ENCODE peak calls at places on chromosomes 11 and 22, in ten cellular contexts. One of them, this sample, is unnamed.

GRCh38 chr22:34960005-34960404 is 106.0 kb upstream of the ISX start:
- DNase-seq in ACHN: no peak
- DNase-seq in stimulated activated effector memory CD8-positive, alpha-beta T cell treated with anti-CD3 and anti-CD28 coated beads, Interleukin-12 subunit alpha, Interleukin-12 subunit beta, amount 100 ng/mL, for 72 hours: no peak
- DNase-seq in naive B cell: no peak
- DNase-seq in posterior vena cava: no peak
- DNase-seq in midbrain: no peak
- DNase-seq in esophagus squamous epithelium: no peak
- DNase-seq in kidney tubule cell: peak; percentile 13
- DNase-seq in activated T-cell treated with anti-CD3 and anti-CD28 coated beads for 24 hours: no peak
- DNase-seq in stimulated activated CD4-positive, alpha-beta T cell treated with anti-CD3 and anti-CD28 coated beads, Interleukin-15, amount 100 ng/mL, for 48 hours: no peak
- DNase-seq in this sample: no peak

GRCh38 chr11:127074151-127074761 is 73.7 kb upstream of the KIRREL3 start:
- DNase-seq in ACHN: peak; percentile 69
- DNase-seq in stimulated activated effector memory CD8-positive, alpha-beta T cell treated with anti-CD3 and anti-CD28 coated beads, Interleukin-12 subunit alpha, Interleukin-12 subunit beta, amount 100 ng/mL, for 72 hours: no peak
- DNase-seq in naive B cell: no peak
- DNase-seq in posterior vena cava: no peak
- DNase-seq in midbrain: peak; percentile 10
- DNase-seq in esophagus squamous epithelium: no peak
- DNase-seq in kidney tubule cell: peak; percentile 86
- DNase-seq in activated T-cell treated with anti-CD3 and anti-CD28 coated beads for 24 hours: no peak
- DNase-seq in stimulated activated CD4-positive, alpha-beta T cell treated with anti-CD3 and anti-CD28 coated beads, Interleukin-15, amount 100 ng/mL, for 48 hours: no peak
- DNase-seq in this sample: peak; percentile 80

GRCh38 chr11:2862950-2863618 is 22.5 kb downstream of the CDKN1C start:
- DNase-seq in ACHN: no peak
- DNase-seq in stimulated activated effector memory CD8-positive, alpha-beta T cell treated with anti-CD3 and anti-CD28 coated beads, Interleukin-12 subunit alpha, Interleukin-12 subunit beta, amount 100 ng/mL, for 72 hours: no peak
- DNase-seq in naive B cell: no peak
- DNase-seq in posterior vena cava: no peak
- DNase-seq in midbrain: peak; percentile 5
- DNase-seq in esophagus squamous epithelium: no peak
- DNase-seq in kidney tubule cell: no peak
- DNase-seq in activated T-cell treated with anti-CD3 and anti-CD28 coated beads for 24 hours: no peak
- DNase-seq in stimulated activated CD4-positive, alpha-beta T cell treated with anti-CD3 and anti-CD28 coated beads, Interleukin-15, amount 100 ng/mL, for 48 hours: no peak
- DNase-seq in this sample: peak; percentile 26

GRCh38 chr11:61771995-61772455 is 19.6 kb downstream of the MYRF start:
- DNase-seq in ACHN: no peak
- DNase-seq in stimulated activated effector memory CD8-positive, alpha-beta T cell treated with anti-CD3 and anti-CD28 coated beads, Interleukin-12 subunit alpha, Interleukin-12 subunit beta, amount 100 ng/mL, for 72 hours: no peak
- DNase-seq in naive B cell: no peak
- DNase-seq in posterior vena cava: no peak
- DNase-seq in midbrain: no peak
- DNase-seq in esophagus squamous epithelium: no peak
- DNase-seq in kidney tubule cell: peak; percentile 22
- DNase-seq in activated T-cell treated with anti-CD3 and anti-CD28 coated beads for 24 hours: no peak
- DNase-seq in stimulated activated CD4-positive, alpha-beta T cell treated with anti-CD3 and anti-CD28 coated beads, Interleukin-15, amount 100 ng/mL, for 48 hours: no peak
- DNase-seq in this sample: no peak

GRCh38 chr11:12639388-12639787 is 34.8 kb upstream of the TEAD1 start:
- DNase-seq in ACHN: no peak
- DNase-seq in stimulated activated effector memory CD8-positive, alpha-beta T cell treated with anti-CD3 and anti-CD28 coated beads, Interleukin-12 subunit alpha, Interleukin-12 subunit beta, amount 100 ng/mL, for 72 hours: no peak
- DNase-seq in naive B cell: no peak
- DNase-seq in posterior vena cava: no peak
- DNase-seq in midbrain: no peak
- DNase-seq in esophagus squamous epithelium: no peak
- DNase-seq in kidney tubule cell: no peak
- DNase-seq in activated T-cell treated with anti-CD3 and anti-CD28 coated beads for 24 hours: no peak
- DNase-seq in stimulated activated CD4-positive, alpha-beta T cell treated with anti-CD3 and anti-CD28 coated beads, Interleukin-15, amount 100 ng/mL, for 48 hours: no peak
- DNase-seq in this sample: no peak

GRCh38 chr11:28618426-28618825 is 510.2 kb downstream of the METTL15 start:
- DNase-seq in ACHN: no peak
- DNase-seq in stimulated activated effector memory CD8-positive, alpha-beta T cell treated with anti-CD3 and anti-CD28 coated beads, Interleukin-12 subunit alpha, Interleukin-12 subunit beta, amount 100 ng/mL, for 72 hours: no peak
- DNase-seq in naive B cell: no peak
- DNase-seq in posterior vena cava: no peak
- DNase-seq in midbrain: no peak
- DNase-seq in esophagus squamous epithelium: no peak
- DNase-seq in kidney tubule cell: no peak
- DNase-seq in activated T-cell treated with anti-CD3 and anti-CD28 coated beads for 24 hours: no peak
- DNase-seq in stimulated activated CD4-positive, alpha-beta T cell treated with anti-CD3 and anti-CD28 coated beads, Interleukin-15, amount 100 ng/mL, for 48 hours: no peak
- DNase-seq in this sample: no peak

GRCh38 chr11:129853508-129854228 is 38.0 kb downstream of the TMEM45B start:
- DNase-seq in ACHN: no peak
- DNase-seq in stimulated activated effector memory CD8-positive, alpha-beta T cell treated with anti-CD3 and anti-CD28 coated beads, Interleukin-12 subunit alpha, Interleukin-12 subunit beta, amount 100 ng/mL, for 72 hours: no peak
- DNase-seq in naive B cell: no peak
- DNase-seq in posterior vena cava: no peak
- DNase-seq in midbrain: peak; percentile 1
- DNase-seq in esophagus squamous epithelium: no peak
- DNase-seq in kidney tubule cell: peak; percentile 72
- DNase-seq in activated T-cell treated with anti-CD3 and anti-CD28 coated beads for 24 hours: peak; percentile 21
- DNase-seq in stimulated activated CD4-positive, alpha-beta T cell treated with anti-CD3 and anti-CD28 coated beads, Interleukin-15, amount 100 ng/mL, for 48 hours: peak; percentile 11
- DNase-seq in this sample: peak; percentile 34

GRCh38 chr11:6627762-6628241 is 8.6 kb upstream of the TPP1 start:
- DNase-seq in ACHN: no peak
- DNase-seq in stimulated activated effector memory CD8-positive, alpha-beta T cell treated with anti-CD3 and anti-CD28 coated beads, Interleukin-12 subunit alpha, Interleukin-12 subunit beta, amount 100 ng/mL, for 72 hours: no peak
- DNase-seq in naive B cell: peak; percentile 50
- DNase-seq in posterior vena cava: no peak
- DNase-seq in midbrain: no peak
- DNase-seq in esophagus squamous epithelium: no peak
- DNase-seq in kidney tubule cell: no peak
- DNase-seq in activated T-cell treated with anti-CD3 and anti-CD28 coated beads for 24 hours: no peak
- DNase-seq in stimulated activated CD4-positive, alpha-beta T cell treated with anti-CD3 and anti-CD28 coated beads, Interleukin-15, amount 100 ng/mL, for 48 hours: no peak
- DNase-seq in this sample: no peak

GRCh38 chr11:92393218-92393617 is 168.6 kb downstream of the FAT3 start:
- DNase-seq in ACHN: no peak
- DNase-seq in stimulated activated effector memory CD8-positive, alpha-beta T cell treated with anti-CD3 and anti-CD28 coated beads, Interleukin-12 subunit alpha, Interleukin-12 subunit beta, amount 100 ng/mL, for 72 hours: no peak
- DNase-seq in naive B cell: no peak
- DNase-seq in posterior vena cava: no peak
- DNase-seq in midbrain: no peak
- DNase-seq in esophagus squamous epithelium: no peak
- DNase-seq in kidney tubule cell: no peak
- DNase-seq in activated T-cell treated with anti-CD3 and anti-CD28 coated beads for 24 hours: no peak
- DNase-seq in stimulated activated CD4-positive, alpha-beta T cell treated with anti-CD3 and anti-CD28 coated beads, Interleukin-15, amount 100 ng/mL, for 48 hours: no peak
- DNase-seq in this sample: no peak

GRCh38 chr22:29816980-29817379 is 21.1 kb downstream of the ASCC2 start:
- DNase-seq in ACHN: no peak
- DNase-seq in stimulated activated effector memory CD8-positive, alpha-beta T cell treated with anti-CD3 and anti-CD28 coated beads, Interleukin-12 subunit alpha, Interleukin-12 subunit beta, amount 100 ng/mL, for 72 hours: no peak
- DNase-seq in naive B cell: no peak
- DNase-seq in posterior vena cava: no peak
- DNase-seq in midbrain: no peak
- DNase-seq in esophagus squamous epithelium: no peak
- DNase-seq in kidney tubule cell: no peak
- DNase-seq in activated T-cell treated with anti-CD3 and anti-CD28 coated beads for 24 hours: no peak
- DNase-seq in stimulated activated CD4-positive, alpha-beta T cell treated with anti-CD3 and anti-CD28 coated beads, Interleukin-15, amount 100 ng/mL, for 48 hours: no peak
- DNase-seq in this sample: no peak

GRCh38 chr11:64230209-64230984 is at the start of gene DNAJC4:
- DNase-seq in ACHN: peak; percentile 92
- DNase-seq in stimulated activated effector memory CD8-positive, alpha-beta T cell treated with anti-CD3 and anti-CD28 coated beads, Interleukin-12 subunit alpha, Interleukin-12 subunit beta, amount 100 ng/mL, for 72 hours: peak; percentile 77
- DNase-seq in naive B cell: peak; percentile 92
- DNase-seq in posterior vena cava: peak; percentile 96
- DNase-seq in midbrain: peak; percentile 90
- DNase-seq in esophagus squamous epithelium: peak; percentile 76
- DNase-seq in kidney tubule cell: peak; percentile 93
- DNase-seq in activated T-cell treated with anti-CD3 and anti-CD28 coated beads for 24 hours: peak; percentile 85
- DNase-seq in stimulated activated CD4-positive, alpha-beta T cell treated with anti-CD3 and anti-CD28 coated beads, Interleukin-15, amount 100 ng/mL, for 48 hours: peak; percentile 68
- DNase-seq in this sample: peak; percentile 94

GRCh38 chr11:62614275-62614674 is 1.2 kb downstream of the ROM1 start:
- DNase-seq in ACHN: no peak
- DNase-seq in stimulated activated effector memory CD8-positive, alpha-beta T cell treated with anti-CD3 and anti-CD28 coated beads, Interleukin-12 subunit alpha, Interleukin-12 subunit beta, amount 100 ng/mL, for 72 hours: no peak
- DNase-seq in naive B cell: no peak
- DNase-seq in posterior vena cava: no peak
- DNase-seq in midbrain: no peak
- DNase-seq in esophagus squamous epithelium: no peak
- DNase-seq in kidney tubule cell: peak; percentile 78
- DNase-seq in activated T-cell treated with anti-CD3 and anti-CD28 coated beads for 24 hours: peak; percentile 55
- DNase-seq in stimulated activated CD4-positive, alpha-beta T cell treated with anti-CD3 and anti-CD28 coated beads, Interleukin-15, amount 100 ng/mL, for 48 hours: no peak
- DNase-seq in this sample: peak; percentile 60

This sample was measured in M059J.